ENCODE peak calls at places on chromosomes 4 and X, in six cellular contexts. Z is endothelial cell, O is dorsolateral prefrontal cortex, T is MCF 10A, C is thoracic aorta, K is tibial artery. N is an unnamed sample.

GRCh38 chr4:136526517-136526916 is 1005.8 kb downstream of the PCDH18 start:
- DNase-seq in Z (no peak), T (no peak), O (no peak), C (no peak), K (no peak), N (no peak)

GRCh38 chr4:2168469-2169319 is 73.2 kb downstream of the HAUS3 start:
- DNase-seq in O (no peak), Z (no peak), C (no peak), T (peak), K (no peak), N (no peak)

GRCh38 chr4:175971393-175972179 is 94.1 kb upstream of the WDR17 start:
- DNase-seq in C (no peak), T (no peak), K (no peak), O (no peak), Z (no peak), N (no peak)

GRCh38 chr4:48974979-48975640 is 11.0 kb upstream of the CWH43 start:
- DNase-seq in K (no peak), C (no peak), T (no peak), O (no peak), Z (no peak), N (no peak)

GRCh38 chr4:52234539-52235174 is 183.6 kb downstream of the SPATA18 start:
- DNase-seq in O (no peak), T (peak), C (no peak), Z (no peak), K (no peak), N (no peak)

GRCh38 chr4:113901994-113902787 is 77.3 kb downstream of the ARSJ start:
- DNase-seq in C (no peak), K (no peak), Z (no peak), O (no peak), T (no peak), N (no peak)

GRCh38 chr4:71584654-71585053 is 199.2 kb downstream of the GC start:
- DNase-seq in O (no peak), K (no peak), Z (no peak), C (no peak), T (no peak), N (no peak)

GRCh38 chr4:39406763-39407583 is at the start of gene KLB:
- DNase-seq in T (no peak), Z (no peak), C (no peak), O (no peak), K (no peak), N (no peak)

GRCh38 chrX:100413231-100413630 is 3.2 kb upstream of the PCDH19 start:
- DNase-seq in T (peak), K (no peak), Z (no peak), O (no peak), C (no peak), N (peak)

DNA sequence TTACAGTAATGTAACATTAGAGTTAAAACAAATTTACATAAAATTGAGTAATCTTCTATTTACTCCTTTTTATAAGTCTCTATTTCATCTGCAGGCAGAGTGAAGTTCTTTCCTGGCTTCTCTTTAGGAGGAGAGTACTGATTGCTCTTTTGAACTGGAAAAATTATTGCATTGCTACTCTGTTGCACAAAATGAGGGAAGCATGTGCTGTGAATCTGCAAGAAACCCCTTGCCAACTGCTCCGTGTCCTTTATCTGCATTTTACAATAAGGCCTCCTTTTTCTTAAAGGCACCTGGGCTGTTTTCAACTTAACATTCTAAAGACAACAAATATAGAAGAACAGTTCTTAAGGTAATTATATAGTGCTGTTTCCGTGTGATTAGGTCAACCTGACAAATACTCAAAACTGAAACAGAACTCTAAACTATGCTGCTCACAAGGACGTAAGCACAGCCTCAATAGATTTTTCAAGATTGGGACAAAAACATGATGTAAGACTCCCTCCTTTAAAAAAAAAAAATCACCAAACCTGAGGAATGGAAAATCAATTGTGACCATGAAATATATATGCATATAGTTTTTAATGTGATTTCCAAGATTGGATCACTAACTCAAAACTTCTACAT is 716.6 kb upstream of the INTU start:
- DNase-seq in T (peak), O (no peak), Z (no peak), C (no peak), K (no peak), N (no peak)
- TF ChIP-seq CTCF in T (no peak), O (no peak), Z (no peak), C (no peak), K (no peak), N (no peak)

DNA sequence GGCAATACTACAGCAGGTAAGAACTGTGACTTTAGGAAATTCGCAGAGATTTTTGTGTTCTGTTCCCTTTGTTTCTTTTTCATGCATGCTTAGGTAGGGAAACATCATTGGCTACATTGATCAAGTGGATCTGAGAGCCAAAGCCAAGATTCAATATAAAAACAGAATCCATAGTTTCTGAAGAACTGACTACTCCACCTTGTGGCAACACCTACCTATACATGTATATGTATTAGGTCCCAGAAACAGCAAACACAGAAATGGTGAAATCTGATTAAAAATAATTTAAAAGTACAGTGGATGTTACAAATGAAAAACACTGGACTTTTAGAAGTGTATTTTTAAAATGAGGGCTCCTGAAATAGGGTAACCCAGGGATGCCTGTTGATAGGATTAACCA is 322.6 kb upstream of the MAOA start:
- DNase-seq in T (peak), K (no peak), C (no peak), O (no peak), Z (no peak), N (no peak)
- TF ChIP-seq CTCF in T (peak), K (no peak), C (no peak), O (no peak), Z (peak), N (no peak)

GRCh38 chrX:98379134-98379533 is 1495.4 kb downstream of the RPA4 start:
- DNase-seq in T (no peak), Z (no peak), C (no peak), K (no peak), O (no peak), N (no peak)
- TF ChIP-seq CTCF in T (no peak), Z (no peak), C (no peak), K (no peak), O (no peak), N (no peak)

GRCh38 chr4:107034091-107034698 is 1.9 kb downstream of the DKK2 start:
- DNase-seq in C (no peak), T (no peak), K (no peak), Z (peak), O (peak), N (peak)
- TF ChIP-seq CTCF in C (peak), T (no peak), K (no peak), Z (peak), O (peak), N (peak)

N was measured in nephron progenitor cell.